ENCODE peak calls at places on chromosomes 6 and 20, in ten cellular contexts. A is spleen, S is keratinocyte, M is neural progenitor cell, D is left lung, J is fibroblast of lung, P is heart right ventricle, Z is heart left ventricle, K is lung, V is colonic mucosa. L is an unnamed sample.

GRCh38 chr6:24520929-24521546 is 26.3 kb downstream of the ALDH5A1 start:
- DNase-seq in A (peak; percentile 82), S (no peak), M (peak; percentile 67), D (peak; percentile 41), J (peak; percentile 18), P (peak; percentile 14), Z (peak; percentile 55), K (peak; percentile 52), V (peak; percentile 56), L (peak; percentile 33)

GRCh38 chr20:23160536-23161243 is 74.6 kb upstream of the CD93 start:
- DNase-seq in A (no peak), S (no peak), M (peak; percentile 42), D (no peak), J (peak; percentile 33), P (no peak), Z (no peak), K (no peak), V (peak; percentile 17), L (no peak)

GRCh38 chr6:42347456-42347855 is 104.3 kb downstream of the TRERF1 start:
- DNase-seq in A (no peak), S (no peak), M (no peak), D (no peak), J (no peak), P (no peak), Z (no peak), K (no peak), V (no peak), L (no peak)

GRCh38 chr6:138821519-138821918 is 25.6 kb downstream of the ECT2L start:
- DNase-seq in A (no peak), S (no peak), M (no peak), D (no peak), J (no peak), P (no peak), Z (no peak), K (no peak), V (no peak), L (no peak)

GRCh38 chr20:34415079-34415478 is 52.0 kb downstream of the ITCH start:
- DNase-seq in A (no peak), S (no peak), M (no peak), D (no peak), J (no peak), P (no peak), Z (no peak), K (no peak), V (no peak), L (no peak)

GRCh38 chr6:79431469-79431868 is 105.8 kb downstream of the LCA5 start:
- DNase-seq in A (no peak), S (no peak), M (peak; percentile 57), D (no peak), J (no peak), P (no peak), Z (no peak), K (no peak), V (no peak), L (no peak)

GRCh38 chr6:166558156-166559025 is 28.1 kb downstream of the RAMACL start:
- DNase-seq in A (peak; percentile 64), S (no peak), M (no peak), D (no peak), J (no peak), P (no peak), Z (no peak), K (no peak), V (no peak), L (no peak)

GRCh38 chr6:159926542-159927203 is 35.9 kb downstream of the MAS1 start:
- DNase-seq in A (no peak), S (no peak), M (no peak), D (no peak), J (no peak), P (no peak), Z (no peak), K (no peak), V (no peak), L (no peak)

GRCh38 chr20:32648761-32649615 is 24.8 kb downstream of the C20orf203 start:
- DNase-seq in A (no peak), S (no peak), M (no peak), D (no peak), J (no peak), P (no peak), Z (no peak), K (no peak), V (no peak), L (no peak)

GRCh38 chr6:26322645-26323482 is 42.1 kb upstream of the BTN3A2 start:
- DNase-seq in A (no peak), S (peak; percentile 60), M (peak; percentile 70), D (peak; percentile 46), J (peak; percentile 95), P (peak; percentile 48), Z (no peak), K (peak; percentile 53), V (peak; percentile 83), L (no peak)

GRCh38 chr6:126873791-126874190 is 244.7 kb upstream of the RSPO3 start:
- DNase-seq in A (no peak), S (no peak), M (no peak), D (no peak), J (no peak), P (no peak), Z (no peak), K (no peak), V (no peak), L (no peak)

GRCh38 chr20:561437-562231 is 18.0 kb upstream of the CSNK2A1 start:
- DNase-seq in A (no peak), S (no peak), M (peak; percentile 81), D (peak; percentile 41), J (peak; percentile 65), P (peak; percentile 85), Z (peak; percentile 66), K (peak; percentile 46), V (peak; percentile 67), L (peak; percentile 66)

GRCh38 chr20:33840759-33841438 is 29.8 kb downstream of the CHMP4B start:
- DNase-seq in A (no peak), S (no peak), M (no peak), D (no peak), J (no peak), P (no peak), Z (no peak), K (no peak), V (no peak), L (no peak)

GRCh38 chr6:36929607-36930006 is 24.9 kb upstream of the PI16 start:
- DNase-seq in A (no peak), S (no peak), M (no peak), D (no peak), J (peak; percentile 79), P (no peak), Z (no peak), K (no peak), V (no peak), L (no peak)

GRCh38 chr6:142943746-142944125 is 1.2 kb downstream of the HIVEP2 start:
- DNase-seq in A (peak; percentile 78), S (no peak), M (peak; percentile 15), D (no peak), J (peak; percentile 36), P (peak; percentile 14), Z (no peak), K (no peak), V (peak; percentile 29), L (no peak)

GRCh38 chr6:158038291-158039177 is 56.9 kb downstream of the SYNJ2 start:
- DNase-seq in A (peak; percentile 66), S (no peak), M (no peak), D (no peak), J (no peak), P (no peak), Z (no peak), K (no peak), V (no peak), L (no peak)

GRCh38 chr20:36941403-36941835 is 10.1 kb downstream of the SAMHD1 start:
- DNase-seq in A (no peak), S (no peak), M (no peak), D (no peak), J (no peak), P (no peak), Z (no peak), K (no peak), V (no peak), L (no peak)

GRCh38 chr6:111757342-111757741 is 115.9 kb downstream of the FYN start:
- DNase-seq in A (no peak), S (no peak), M (no peak), D (no peak), J (peak; percentile 53), P (no peak), Z (no peak), K (no peak), V (no peak), L (no peak)
- H3K27ac ChIP-seq in A (peak overlapping the region; percentile 87), S (no peak overlapping the region), M (no peak overlapping the region), D (peak overlapping the region; percentile 53), J (no peak overlapping the region), P (no peak overlapping the region), Z (no peak overlapping the region), K (no peak overlapping the region), V (peak overlapping the region; percentile 23), L (no peak overlapping the region)

GRCh38 chr20:63477061-63477616 is 4.7 kb upstream of the KCNQ2 start:
- DNase-seq in A (no peak), S (no peak), M (no peak), D (no peak), J (no peak), P (no peak), Z (no peak), K (no peak), V (no peak), L (no peak)
- TF ChIP-seq CTCF in A (no peak), S (no peak), M (no peak), D (no peak), J (no peak), P (no peak), Z (no peak), K (no peak), V (no peak), L (no peak)

GRCh38 chr20:2708665-2709064 is 16.1 kb downstream of the EBF4 start:
- DNase-seq in A (no peak), S (no peak), M (no peak), D (no peak), J (no peak), P (no peak), Z (no peak), K (no peak), V (no peak), L (no peak)
- H3K27me3 ChIP-seq in A (no peaks in the 10 kb centered on the region), S (peaks cover 13% of the 10 kb centered on the region), M (peaks cover 69% of the 10 kb centered on the region), D (peaks cover 10% of the 10 kb centered on the region), J (peaks cover 3% of the 10 kb centered on the region), P (no peaks in the 10 kb centered on the region), Z (no peaks in the 10 kb centered on the region), K (no peaks in the 10 kb centered on the region), V (no peaks in the 10 kb centered on the region), L (no peaks in the 10 kb centered on the region)

DNA sequence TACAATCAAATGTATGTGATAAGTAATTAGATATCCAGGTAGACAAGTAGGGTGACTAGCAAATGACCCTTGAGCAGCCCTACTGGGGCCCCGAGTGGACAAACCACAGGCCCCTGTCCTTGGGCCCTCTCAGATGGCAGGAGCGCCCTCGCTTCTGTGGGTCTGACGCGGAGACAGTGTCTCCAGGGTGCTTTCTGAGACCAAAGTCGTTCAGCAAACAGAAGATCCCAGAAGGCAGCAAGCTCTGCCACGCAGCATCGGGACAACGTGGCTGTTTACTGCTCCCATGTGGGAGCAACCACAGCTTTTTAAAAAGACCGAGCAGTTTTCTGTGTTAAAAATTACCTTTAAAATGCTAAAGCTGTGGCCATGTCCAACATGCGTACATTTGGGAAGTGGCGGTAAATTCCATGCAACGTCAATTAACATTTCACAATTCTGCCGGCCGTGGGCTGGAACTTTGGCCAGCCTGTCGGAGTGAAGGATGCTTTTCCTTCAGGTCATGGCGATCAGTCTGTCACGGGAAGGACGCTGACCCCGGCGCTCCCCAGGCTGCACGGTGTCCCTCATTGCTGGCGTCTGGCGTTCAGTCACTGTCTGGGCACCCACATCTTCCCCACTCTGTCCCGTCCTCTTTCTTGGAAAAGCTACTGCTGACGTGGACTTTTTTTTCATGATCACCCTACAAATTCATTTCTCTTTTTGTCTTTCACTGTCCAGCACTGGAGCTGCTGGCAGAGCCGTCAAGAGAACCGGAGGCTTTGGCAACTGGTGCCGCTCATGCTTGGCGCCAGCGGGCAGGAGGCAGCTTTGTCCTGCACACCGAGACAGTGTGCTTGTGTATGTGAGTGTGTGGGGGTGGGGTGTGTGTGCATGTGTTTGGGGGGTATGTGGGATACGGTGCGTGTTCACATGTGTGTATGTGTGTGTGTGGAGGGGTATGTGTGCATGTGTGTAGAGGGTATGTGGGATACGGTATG is 293.1 kb downstream of the CDH4 start:
- DNase-seq in A (no peak), S (no peak), M (no peak), D (no peak), J (no peak), P (no peak), Z (no peak), K (no peak), V (no peak), L (no peak)
- H3K27ac ChIP-seq in A (no peak overlapping the region), S (no peak overlapping the region), M (no peak overlapping the region), D (no peak overlapping the region), J (no peak overlapping the region), P (no peak overlapping the region), Z (no peak overlapping the region), K (no peak overlapping the region), V (no peak overlapping the region), L (no peak overlapping the region)